ENCODE peak calls at places on chromosomes 13 and 19, in four cellular contexts. Q, V, C and R are unnamed samples.

GRCh38 chr13:42990991-42991891 is 800 bp downstream of the EPSTI1 start:
- DNase-seq in Q (no peak), V (no peak), C (no peak), R (peak)

GRCh38 chr13:50928088-50928487 is 18.5 kb downstream of the RNASEH2B start:
- DNase-seq in Q (no peak), V (no peak), C (peak), R (no peak)

GRCh38 chr13:61485128-61485765 is 69.6 kb upstream of the PCDH20 start:
- DNase-seq in V (no peak), C (no peak), Q (no peak), R (no peak)

GRCh38 chr19:40101813-40102212 is 11.1 kb upstream of the ZNF780A start:
- DNase-seq in V (no peak), Q (no peak), C (no peak), R (no peak)

GRCh38 chr13:37709318-37709717 is 110.8 kb upstream of the POSTN start:
- DNase-seq in C (no peak), V (no peak), Q (no peak), R (no peak)

GRCh38 chr13:30708541-30708940 is 26.8 kb upstream of the ALOX5AP start:
- DNase-seq in Q (peak), C (peak), V (no peak), R (no peak)

GRCh38 chr19:19445911-19446361 is 40.5 kb downstream of the GATAD2A start:
- DNase-seq in V (no peak), C (no peak), Q (peak), R (no peak)

GRCh38 chr13:46817081-46817480 is 20.1 kb upstream of the ESD start:
- DNase-seq in Q (peak), C (no peak), V (peak), R (no peak)

GRCh38 chr13:87972568-87972967 is 301.4 kb downstream of the SLITRK5 start:
- DNase-seq in V (no peak), C (no peak), Q (no peak), R (no peak)

GRCh38 chr13:99967498-99967883 is 4.1 kb downstream of the ZIC5 start:
- DNase-seq in Q (no peak), V (peak), C (no peak), R (no peak)

GRCh38 chr19:1566392-1567115 is 1.6 kb downstream of the MEX3D start:
- DNase-seq in V (peak), Q (peak), C (peak), R (peak)

GRCh38 chr19:54517483-54517882 is 14.9 kb downstream of the LAIR2 start:
- DNase-seq in V (peak), Q (peak), C (peak), R (peak)

DNA sequence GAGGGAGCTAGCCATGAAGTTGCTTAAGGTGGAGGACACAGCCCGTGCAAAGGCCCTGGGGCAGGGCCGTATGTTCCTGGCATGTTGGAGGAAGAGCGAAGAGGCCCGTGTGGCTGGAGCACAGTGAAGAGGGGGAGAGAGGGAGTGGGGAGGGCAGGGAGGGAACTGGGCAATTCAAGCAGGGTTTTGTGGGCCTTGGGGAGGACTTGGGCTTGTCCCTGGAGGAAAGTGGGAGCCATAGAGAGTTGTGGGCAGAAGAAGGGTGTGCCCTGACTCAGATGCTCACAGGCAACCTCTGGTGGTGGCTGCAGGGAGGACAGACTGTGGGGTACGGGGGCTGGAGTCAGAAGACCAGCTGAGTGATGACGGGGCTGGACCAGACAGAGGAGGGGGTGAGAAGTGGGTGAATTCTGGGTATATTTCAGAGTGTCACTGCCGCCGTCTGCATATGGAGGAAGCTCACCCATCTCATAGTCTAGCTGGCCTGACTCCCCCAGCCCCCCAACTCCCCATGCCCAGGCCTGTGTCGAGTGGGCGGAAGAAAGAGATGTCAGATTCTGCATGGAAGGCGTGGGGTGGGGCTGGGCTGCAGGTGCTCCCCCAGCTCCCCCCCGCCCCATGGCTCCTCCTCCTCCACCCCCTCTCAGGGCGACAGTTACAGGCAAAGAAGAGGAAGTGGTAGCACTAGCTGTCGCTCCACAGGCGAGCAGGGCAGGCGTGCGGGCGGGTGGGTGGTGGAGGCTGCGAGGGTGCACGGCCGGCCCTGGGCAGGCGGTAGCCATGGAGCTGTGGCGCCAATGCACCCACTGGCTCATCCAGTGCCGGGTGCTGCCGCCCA is at the start of gene VAV1:
- DNase-seq in C (no peak), Q (no peak), V (no peak), R (peak)
- H3K4me2 ChIP-seq in C (no peak), Q (no peak), V (no peak), R (no peak)

DNA sequence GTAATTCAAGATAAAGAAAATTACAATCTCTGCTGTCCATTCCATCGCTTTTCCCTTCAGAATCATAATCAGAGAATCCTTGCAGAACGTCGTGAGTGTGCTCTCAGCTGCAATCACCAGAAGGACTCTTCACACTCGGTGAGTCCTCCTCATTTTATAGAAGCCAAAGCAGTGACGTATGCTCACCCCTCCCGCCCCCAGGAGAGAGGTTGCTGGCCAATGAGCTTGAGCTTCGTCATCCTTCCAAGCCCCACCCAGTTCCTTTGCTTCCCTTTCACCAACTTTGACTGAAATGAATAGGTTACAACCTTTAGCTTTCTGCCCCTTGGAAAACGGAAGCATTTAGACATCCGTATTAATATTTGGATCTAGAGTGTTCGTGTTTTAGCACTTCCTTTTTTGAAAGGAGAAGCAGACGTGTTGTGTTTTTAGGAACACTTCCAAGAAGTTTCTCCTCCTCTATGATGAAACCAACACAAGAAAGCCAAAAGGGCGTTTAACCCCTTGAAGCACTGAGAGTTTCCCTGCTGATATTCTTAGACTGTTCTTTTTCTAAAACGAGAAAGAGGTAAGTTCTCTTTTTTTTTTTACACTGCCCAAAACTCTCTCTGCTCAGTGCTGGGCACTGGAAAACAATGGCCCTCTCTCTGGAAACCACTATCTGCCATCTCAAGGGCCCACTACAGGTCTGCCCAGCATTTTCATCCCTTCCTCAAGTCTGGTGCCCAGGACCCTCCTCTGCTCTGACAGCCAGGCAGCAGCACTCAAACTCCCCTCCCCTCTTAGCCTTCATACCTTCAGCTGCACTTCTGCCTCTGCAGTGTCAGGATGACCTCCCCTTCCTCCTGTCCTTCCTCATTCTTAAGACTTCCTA is 44.3 kb upstream of the CEACAM21 start:
- DNase-seq in V (no peak), C (peak), Q (peak), R (peak)
- H3K4me2 ChIP-seq in V (no peak), C (no peak), Q (peak), R (no peak)

DNA sequence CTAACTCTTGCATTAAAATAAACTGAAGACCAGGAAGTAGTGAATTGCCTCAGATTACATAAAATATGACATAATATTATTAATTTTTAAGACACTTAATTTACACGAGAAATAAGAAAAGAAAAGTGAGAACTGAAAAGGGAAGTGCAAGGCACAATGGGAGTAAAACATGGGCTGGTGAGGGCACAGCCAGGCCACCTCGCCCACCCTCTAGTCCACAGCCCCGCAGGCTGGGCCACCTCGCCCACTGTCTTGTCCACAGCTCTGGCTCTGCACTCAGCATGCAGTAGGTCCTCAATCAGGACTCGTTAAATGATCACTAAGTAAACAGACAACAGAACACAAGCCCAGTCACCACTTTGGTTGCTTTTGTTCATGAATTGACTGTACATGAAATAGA is 67.8 kb upstream of the ARHGEF7 start:
- DNase-seq in C (no peak), V (no peak), Q (no peak), R (no peak)
- H3K4me2 ChIP-seq in C (no peak), V (no peak), Q (no peak), R (no peak)

GRCh38 chr19:35169226-35169995 is 14.9 kb downstream of the FXYD5 start:
- DNase-seq in C (no peak), V (no peak), Q (no peak), R (no peak)

GRCh38 chr19:35170359-35171061 is 16.0 kb downstream of the FXYD5 start:
- DNase-seq in V (no peak), Q (no peak), C (no peak), R (no peak)

GRCh38 chr19:35168261-35168660 is 13.7 kb downstream of the FXYD5 start:
- DNase-seq in C (no peak), V (no peak), Q (peak), R (peak)

GRCh38 chr19:35174226-35174625 is 19.7 kb downstream of the FXYD5 start:
- DNase-seq in Q (no peak), C (no peak), V (no peak), R (no peak)

GRCh38 chr19:35171730-35172129 is 17.2 kb downstream of the FXYD5 start:
- DNase-seq in C (no peak), Q (no peak), V (no peak), R (no peak)
- H3K4me2 ChIP-seq in C (no peak), Q (no peak), V (no peak), R (no peak)

GRCh38 chr13:106513608-106514007 is 21.9 kb downstream of the EFNB2 start:
- DNase-seq in V (peak), Q (no peak), C (no peak), R (no peak)
- H3K4me2 ChIP-seq in V (peak), Q (no peak), C (no peak), R (no peak)

GRCh38 chr13:94181461-94182107 is 297.9 kb downstream of the DCT start:
- DNase-seq in V (no peak), Q (no peak), C (no peak), R (no peak)
- H3K4me2 ChIP-seq in V (no peak), Q (no peak), C (no peak), R (no peak)

GRCh38 chr13:110448230-110448629 is 113.3 kb downstream of the RAB20 start:
- DNase-seq in C (peak), Q (peak), V (no peak), R (peak)
- H3K4me2 ChIP-seq in C (no peak), Q (no peak), V (no peak), R (no peak)

DNA sequence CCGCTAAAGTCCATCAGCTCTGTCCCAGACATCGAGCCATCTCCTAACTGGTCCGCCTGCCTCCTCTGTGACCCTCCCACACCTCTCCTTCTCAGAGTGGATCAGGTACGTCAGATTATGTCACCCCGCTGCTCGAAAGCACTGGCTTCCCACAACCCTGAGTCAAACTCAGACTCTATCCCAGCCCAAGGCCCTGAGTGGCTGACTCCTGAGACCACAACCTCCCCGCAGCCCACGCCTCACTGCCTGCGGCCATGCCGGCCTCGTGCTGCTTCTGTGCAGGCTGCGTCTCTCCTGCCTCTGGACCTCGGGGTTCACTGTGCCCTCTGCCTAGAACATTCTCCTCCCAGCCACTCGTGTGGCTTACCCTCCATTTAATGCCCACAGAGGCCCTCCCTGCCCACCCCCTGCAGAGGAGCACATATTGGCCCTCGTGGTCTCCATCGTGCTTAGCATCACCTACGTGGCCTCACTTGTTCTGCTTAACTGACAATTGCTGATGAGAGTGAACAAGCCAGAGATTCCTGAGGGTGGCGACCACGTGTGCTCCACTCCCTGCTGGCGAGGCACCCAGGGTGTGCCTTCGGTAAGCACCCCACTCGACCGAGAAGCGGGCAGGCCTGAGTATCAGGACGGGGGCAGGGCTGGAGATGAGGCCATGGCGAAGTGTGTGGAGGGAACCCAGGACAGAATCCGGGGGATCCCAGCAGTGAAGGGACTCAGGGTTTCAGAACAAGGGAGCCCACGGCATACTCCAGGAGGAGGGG is 13.5 kb upstream of the FKRP start:
- DNase-seq in C (no peak), Q (no peak), V (no peak), R (no peak)
- H3K4me2 ChIP-seq in C (no peak), Q (no peak), V (no peak), R (no peak)

GRCh38 chr13:78600317-78600899 is 2.9 kb downstream of the POU4F1 start:
- DNase-seq in V (peak), C (peak), Q (no peak), R (no peak)

GRCh38 chr13:78602561-78603239 is 652 bp downstream of the POU4F1 start:
- DNase-seq in Q (no peak), C (peak), V (peak), R (no peak)

GRCh38 chr13:78603240-78603947 is at the start of gene POU4F1:
- DNase-seq in C (peak), Q (no peak), V (peak), R (peak)

GRCh38 chr13:78601124-78601885 is 2.0 kb downstream of the POU4F1 start:
- DNase-seq in V (peak), Q (peak), C (peak), R (no peak)

GRCh38 chr13:78601886-78602560 is 1.3 kb downstream of the POU4F1 start:
- DNase-seq in V (no peak), C (no peak), Q (no peak), R (no peak)
- H3K4me2 ChIP-seq in V (peak), C (no peak), Q (no peak), R (peak)